ENCODE peak calls at places on chromosomes 3 and 15, in ten cellular contexts. One of them, this sample, is unnamed.

GRCh38 chr15:67765706-67766105 is 59.6 kb upstream of the SKOR1 start:
- DNase-seq in A549: no peak
- DNase-seq in GM10248: no peak
- DNase-seq in pancreas: no peak
- DNase-seq in fibroblast of lung: no peak
- DNase-seq in uterus: no peak
- DNase-seq in nephron progenitor cell: no peak
- DNase-seq in GM20000: no peak
- DNase-seq in fibroblast of mammary gland: no peak
- DNase-seq in epithelial cell of esophagus: no peak
- DNase-seq in this sample: no peak

GRCh38 chr15:66912001-66912400 is 153.4 kb upstream of the SMAD3 start:
- DNase-seq in uterus: no peak
- DNase-seq in epithelial cell of esophagus: no peak
- DNase-seq in pancreas: no peak
- DNase-seq in nephron progenitor cell: no peak
- DNase-seq in A549: no peak
- DNase-seq in GM10248: no peak
- DNase-seq in fibroblast of mammary gland: no peak
- DNase-seq in GM20000: no peak
- DNase-seq in fibroblast of lung: no peak
- DNase-seq in this sample: no peak

GRCh38 chr15:31217566-31218270 is 108.9 kb upstream of the KLF13 start:
- DNase-seq in pancreas: no peak
- DNase-seq in fibroblast of lung: no peak
- DNase-seq in fibroblast of mammary gland: no peak
- DNase-seq in nephron progenitor cell: no peak
- DNase-seq in uterus: no peak
- DNase-seq in epithelial cell of esophagus: no peak
- DNase-seq in A549: no peak
- DNase-seq in GM10248: no peak
- DNase-seq in GM20000: no peak
- DNase-seq in this sample: no peak

GRCh38 chr3:190345878-190346277 is 23.6 kb upstream of the CLDN1 start:
- DNase-seq in A549: no peak
- DNase-seq in pancreas: no peak
- DNase-seq in GM10248: no peak
- DNase-seq in epithelial cell of esophagus: peak; percentile 55
- DNase-seq in uterus: no peak
- DNase-seq in fibroblast of lung: no peak
- DNase-seq in nephron progenitor cell: no peak
- DNase-seq in fibroblast of mammary gland: no peak
- DNase-seq in GM20000: no peak
- DNase-seq in this sample: no peak

GRCh38 chr3:20511863-20512262 is 325.9 kb upstream of the SGO1 start:
- DNase-seq in GM20000: peak; percentile 17
- DNase-seq in A549: peak; percentile 9
- DNase-seq in epithelial cell of esophagus: peak; percentile 71
- DNase-seq in uterus: no peak
- DNase-seq in fibroblast of lung: peak; percentile 75
- DNase-seq in nephron progenitor cell: peak; percentile 8
- DNase-seq in fibroblast of mammary gland: peak; percentile 75
- DNase-seq in GM10248: peak; percentile 18
- DNase-seq in pancreas: no peak
- DNase-seq in this sample: no peak

GRCh38 chr3:97835761-97836160 is 13.9 kb downstream of the CRYBG3 start:
- DNase-seq in epithelial cell of esophagus: peak; percentile 38
- DNase-seq in nephron progenitor cell: no peak
- DNase-seq in GM10248: no peak
- DNase-seq in fibroblast of mammary gland: peak; percentile 52
- DNase-seq in pancreas: no peak
- DNase-seq in A549: no peak
- DNase-seq in uterus: no peak
- DNase-seq in GM20000: no peak
- DNase-seq in fibroblast of lung: no peak
- DNase-seq in this sample: no peak

GRCh38 chr3:4752201-4753072 is 226.8 kb upstream of the BHLHE40 start:
- DNase-seq in pancreas: no peak
- DNase-seq in GM10248: no peak
- DNase-seq in fibroblast of lung: no peak
- DNase-seq in epithelial cell of esophagus: no peak
- DNase-seq in uterus: no peak
- DNase-seq in nephron progenitor cell: no peak
- DNase-seq in GM20000: no peak
- DNase-seq in A549: peak; percentile 75
- DNase-seq in fibroblast of mammary gland: no peak
- DNase-seq in this sample: no peak

GRCh38 chr3:177979684-177980083 is 556.6 kb upstream of the KCNMB2 start:
- DNase-seq in fibroblast of mammary gland: no peak
- DNase-seq in GM10248: no peak
- DNase-seq in fibroblast of lung: no peak
- DNase-seq in epithelial cell of esophagus: no peak
- DNase-seq in GM20000: no peak
- DNase-seq in uterus: no peak
- DNase-seq in pancreas: no peak
- DNase-seq in A549: no peak
- DNase-seq in nephron progenitor cell: no peak
- DNase-seq in this sample: no peak

GRCh38 chr3:88986834-88987233 is 120.6 kb upstream of the EPHA3 start:
- DNase-seq in pancreas: no peak
- DNase-seq in GM10248: no peak
- DNase-seq in nephron progenitor cell: no peak
- DNase-seq in uterus: no peak
- DNase-seq in epithelial cell of esophagus: peak; percentile 89
- DNase-seq in GM20000: no peak
- DNase-seq in fibroblast of mammary gland: peak; percentile 38
- DNase-seq in fibroblast of lung: peak; percentile 1
- DNase-seq in A549: no peak
- DNase-seq in this sample: no peak

GRCh38 chr3:161559177-161559998 is 62.8 kb downstream of the OTOL1 start:
- DNase-seq in uterus: no peak
- DNase-seq in nephron progenitor cell: peak; percentile 21
- DNase-seq in GM20000: peak; percentile 12
- DNase-seq in GM10248: peak; percentile 11
- DNase-seq in fibroblast of mammary gland: peak; percentile 77
- DNase-seq in A549: peak; percentile 3
- DNase-seq in epithelial cell of esophagus: peak; percentile 54
- DNase-seq in pancreas: no peak
- DNase-seq in fibroblast of lung: peak; percentile 63
- DNase-seq in this sample: no peak

GRCh38 chr3:129211772-129212171 is 28.1 kb upstream of the CNBP start:
- DNase-seq in epithelial cell of esophagus: peak; percentile 99
- DNase-seq in GM20000: no peak
- DNase-seq in GM10248: no peak
- DNase-seq in pancreas: peak; percentile 72
- DNase-seq in A549: peak; percentile 82
- DNase-seq in nephron progenitor cell: no peak
- DNase-seq in fibroblast of lung: peak; percentile 83
- DNase-seq in fibroblast of mammary gland: peak; percentile 93
- DNase-seq in uterus: peak; percentile 87
- DNase-seq in this sample: no peak

DNA sequence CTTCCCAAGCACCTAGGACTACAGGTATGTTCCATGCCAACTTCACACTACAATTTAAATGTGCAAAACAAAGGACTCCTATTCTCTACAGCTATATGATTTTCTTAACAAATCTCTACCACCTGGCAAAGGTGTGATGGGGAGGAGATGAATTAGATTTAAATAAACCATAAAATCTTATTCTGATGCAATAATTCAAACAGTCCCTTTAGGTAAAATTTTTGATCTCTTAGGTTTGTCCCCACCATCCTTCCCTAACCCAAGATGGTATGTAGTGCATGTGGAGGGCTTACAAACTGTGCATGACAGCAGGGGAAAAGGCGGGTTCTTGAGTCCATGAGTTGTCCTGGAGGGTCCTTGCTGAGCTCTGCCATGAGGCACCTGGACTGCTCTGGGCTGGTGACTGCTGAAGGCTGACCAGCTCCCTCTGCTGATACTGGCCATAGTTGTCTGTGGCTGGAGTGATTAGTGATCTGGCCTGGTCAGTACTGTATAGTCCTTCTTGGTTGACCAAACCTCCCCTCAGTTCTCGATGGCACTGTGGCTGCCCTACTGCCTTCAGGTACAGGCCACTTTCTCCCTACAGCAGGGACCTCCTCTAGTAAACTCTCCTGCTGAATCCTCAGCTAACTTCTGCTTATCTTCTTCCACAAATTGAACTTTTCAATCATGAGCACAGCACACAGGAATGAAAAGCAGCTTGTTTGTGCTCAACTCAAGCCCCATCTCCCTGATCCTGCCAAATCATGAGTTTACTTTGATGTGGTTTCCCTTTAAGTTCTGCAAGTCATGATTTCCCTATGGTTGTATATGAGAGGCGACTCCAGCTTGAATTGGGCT is 30.1 kb downstream of the CFAP161 start:
- DNase-seq in GM20000: no peak
- DNase-seq in nephron progenitor cell: no peak
- DNase-seq in uterus: no peak
- DNase-seq in GM10248: no peak
- DNase-seq in A549: no peak
- DNase-seq in fibroblast of lung: peak; percentile 86
- DNase-seq in pancreas: no peak
- DNase-seq in epithelial cell of esophagus: peak; percentile 24
- DNase-seq in fibroblast of mammary gland: peak; percentile 87
- DNase-seq in this sample: no peak
- TF ChIP-seq CTCF in GM20000: no peak
- TF ChIP-seq CTCF in nephron progenitor cell: no peak
- TF ChIP-seq CTCF in uterus: no peak
- TF ChIP-seq CTCF in GM10248: no peak
- TF ChIP-seq CTCF in A549: no peak
- TF ChIP-seq CTCF in fibroblast of lung: peak; percentile 27
- TF ChIP-seq CTCF in pancreas: no peak
- TF ChIP-seq CTCF in epithelial cell of esophagus: no peak
- TF ChIP-seq CTCF in fibroblast of mammary gland: peak; percentile 35
- TF ChIP-seq CTCF in this sample: no peak

DNA sequence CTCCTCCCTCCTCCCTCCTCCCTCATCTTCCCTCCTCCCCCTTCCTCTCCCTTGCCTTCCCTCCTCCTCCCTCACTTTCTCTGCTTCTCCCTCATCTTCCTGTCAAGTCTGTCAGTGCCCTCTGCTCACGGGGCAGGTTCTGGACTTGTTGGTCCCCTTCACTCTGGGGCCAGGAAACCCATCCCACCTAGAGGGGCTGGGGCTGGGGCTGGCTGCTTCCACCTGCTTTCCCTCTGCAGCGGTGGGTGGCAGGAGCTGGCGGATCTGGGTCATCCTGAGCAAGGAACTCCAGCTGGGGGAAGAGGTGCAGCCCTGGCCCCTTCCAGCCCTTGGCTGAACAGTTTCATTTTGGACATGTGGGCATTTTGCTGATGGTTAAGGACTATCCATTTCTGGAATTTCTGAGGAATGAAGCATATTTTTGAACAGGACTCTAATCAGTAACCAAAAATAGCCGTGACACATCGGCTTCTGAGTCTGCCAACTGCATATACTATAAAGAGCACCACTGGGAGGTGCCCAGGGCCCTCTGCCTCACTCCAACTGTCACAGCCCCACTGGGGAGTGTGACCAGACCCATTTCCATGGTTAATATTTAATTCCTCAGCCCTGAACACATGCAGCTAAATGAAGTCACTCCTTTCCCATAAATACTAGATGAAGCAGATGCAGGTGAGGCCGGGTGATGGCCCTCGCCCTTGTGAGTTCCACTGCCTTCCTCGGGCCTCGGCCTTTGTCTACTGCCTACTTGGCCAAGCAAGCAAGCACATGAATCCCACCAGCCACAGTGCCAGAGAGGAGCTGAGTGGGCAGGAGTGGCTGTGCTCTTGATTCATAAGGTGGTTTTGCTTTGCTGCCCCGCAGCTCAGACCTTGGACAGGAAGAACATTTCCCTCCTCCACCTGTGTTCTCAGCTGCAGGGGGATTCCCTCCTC is 39.8 kb downstream of the CHDH start:
- DNase-seq in GM10248: peak; percentile 48
- DNase-seq in pancreas: no peak
- DNase-seq in GM20000: no peak
- DNase-seq in uterus: no peak
- DNase-seq in fibroblast of lung: peak; percentile 28
- DNase-seq in epithelial cell of esophagus: no peak
- DNase-seq in nephron progenitor cell: no peak
- DNase-seq in A549: no peak
- DNase-seq in fibroblast of mammary gland: peak; percentile 62
- DNase-seq in this sample: no peak
- TF ChIP-seq CTCF in GM10248: no peak
- TF ChIP-seq CTCF in pancreas: no peak
- TF ChIP-seq CTCF in GM20000: no peak
- TF ChIP-seq CTCF in uterus: no peak
- TF ChIP-seq CTCF in fibroblast of lung: no peak
- TF ChIP-seq CTCF in epithelial cell of esophagus: no peak
- TF ChIP-seq CTCF in nephron progenitor cell: no peak
- TF ChIP-seq CTCF in A549: no peak
- TF ChIP-seq CTCF in fibroblast of mammary gland: no peak
- TF ChIP-seq CTCF in this sample: no peak

DNA sequence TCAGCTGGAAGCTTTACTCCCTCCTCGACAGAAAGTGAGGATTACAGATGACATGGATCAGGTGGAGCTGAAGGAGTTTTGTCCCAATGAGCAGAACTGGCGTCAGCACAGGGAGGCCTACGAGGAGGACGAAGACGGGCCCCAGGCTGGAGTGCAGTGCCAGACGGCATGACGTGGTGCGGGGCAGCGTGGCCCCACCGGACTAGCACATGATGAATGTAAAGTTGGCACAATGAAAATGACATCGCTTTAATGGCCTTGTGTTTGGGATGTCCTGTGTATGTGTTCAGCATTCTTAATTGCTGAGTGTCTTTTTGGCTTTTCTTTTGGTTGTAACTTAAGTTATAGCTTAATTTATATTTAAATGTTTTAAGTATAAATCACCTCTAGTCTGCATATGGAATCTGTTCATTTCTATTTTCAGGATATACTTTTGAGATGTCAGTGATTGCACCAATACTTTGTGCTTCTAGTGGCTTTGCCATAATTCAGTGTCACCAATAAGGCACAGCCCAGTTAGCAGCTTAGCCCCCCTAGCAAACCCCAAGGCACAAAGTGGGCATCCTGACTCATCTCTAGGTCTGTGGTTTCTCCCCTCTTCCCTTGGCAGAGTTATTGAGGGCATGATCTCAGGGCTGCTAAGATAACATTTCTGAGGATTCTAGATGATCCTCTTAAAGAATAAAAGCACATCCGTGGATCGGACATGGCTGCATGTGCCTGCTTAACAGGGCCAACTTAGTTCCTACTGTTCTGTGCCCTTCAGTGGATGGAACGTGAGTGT is 16.1 kb downstream of the DNAJA4 start:
- DNase-seq in uterus: no peak
- DNase-seq in nephron progenitor cell: no peak
- DNase-seq in GM10248: no peak
- DNase-seq in GM20000: no peak
- DNase-seq in fibroblast of mammary gland: no peak
- DNase-seq in fibroblast of lung: no peak
- DNase-seq in pancreas: no peak
- DNase-seq in A549: no peak
- DNase-seq in epithelial cell of esophagus: no peak
- DNase-seq in this sample: no peak
- TF ChIP-seq CTCF in uterus: no peak
- TF ChIP-seq CTCF in nephron progenitor cell: no peak
- TF ChIP-seq CTCF in GM10248: no peak
- TF ChIP-seq CTCF in GM20000: no peak
- TF ChIP-seq CTCF in fibroblast of mammary gland: no peak
- TF ChIP-seq CTCF in fibroblast of lung: no peak
- TF ChIP-seq CTCF in pancreas: no peak
- TF ChIP-seq CTCF in A549: no peak
- TF ChIP-seq CTCF in epithelial cell of esophagus: no peak
- TF ChIP-seq CTCF in this sample: no peak

GRCh38 chr3:96813134-96813819 is 1.1 kb upstream of the EPHA6 start:
- DNase-seq in GM10248: peak; percentile 87
- DNase-seq in fibroblast of mammary gland: peak; percentile 52
- DNase-seq in pancreas: peak; percentile 80
- DNase-seq in A549: peak; percentile 63
- DNase-seq in GM20000: peak; percentile 90
- DNase-seq in uterus: peak; percentile 67
- DNase-seq in nephron progenitor cell: peak; percentile 84
- DNase-seq in epithelial cell of esophagus: peak; percentile 84
- DNase-seq in fibroblast of lung: peak; percentile 49
- DNase-seq in this sample: no peak
- TF ChIP-seq CTCF in GM10248: peak; percentile 83
- TF ChIP-seq CTCF in fibroblast of mammary gland: peak; percentile 48
- TF ChIP-seq CTCF in pancreas: no peak
- TF ChIP-seq CTCF in A549: peak; percentile 66
- TF ChIP-seq CTCF in GM20000: peak; percentile 80
- TF ChIP-seq CTCF in uterus: peak; percentile 51
- TF ChIP-seq CTCF in nephron progenitor cell: peak; percentile 51
- TF ChIP-seq CTCF in epithelial cell of esophagus: peak; percentile 70
- TF ChIP-seq CTCF in fibroblast of lung: peak; percentile 53
- TF ChIP-seq CTCF in this sample: no peak

This sample was measured in natural killer cell.